ENCODE peak calls at places on chromosomes 4 and X, in six cellular contexts. K, J, Z, G, Y and A are unnamed samples. For H3K9me3, the result is how much of the 10 kb centered on the place peaks cover.

GRCh38 chr4:25457053-25457715 is 80.1 kb downstream of the ANAPC4 start:
- DNase-seq in K (no peak), G (no peak), Y (no peak), Z (no peak), J (no peak), A (no peak)

GRCh38 chrX:19440713-19441112 is 74.6 kb downstream of the MAP3K15 start:
- DNase-seq in J (no peak), K (no peak), Z (no peak), Y (no peak), G (no peak), A (no peak)

GRCh38 chr4:144646523-144647094 is 653 bp downstream of the HHIP start:
- DNase-seq in K (no peak), Z (peak), G (no peak), J (no peak), Y (peak), A (no peak)

GRCh38 chr4:176539091-176539784 is 219.5 kb downstream of the SPCS3 start:
- DNase-seq in J (no peak), Y (no peak), Z (no peak), K (no peak), G (no peak), A (no peak)

GRCh38 chr4:54484361-54484760 is 173.4 kb upstream of the KIT start:
- DNase-seq in Z (no peak), J (no peak), Y (no peak), K (no peak), G (no peak), A (no peak)

GRCh38 chr4:153127773-153128494 is 76.3 kb upstream of the TRIM2 start:
- DNase-seq in J (peak), G (peak), Z (peak), K (peak), Y (peak), A (peak)

GRCh38 chrX:10612215-10612614 is 8.2 kb downstream of the MID1 start:
- DNase-seq in K (no peak), J (no peak), Z (no peak), G (no peak), Y (no peak), A (no peak)

GRCh38 chr4:89284828-89285227 is 22.8 kb downstream of the GPRIN3 start:
- DNase-seq in J (no peak), Z (no peak), G (peak), K (no peak), Y (no peak), A (no peak)

GRCh38 chr4:174739576-174739975 is 89.5 kb downstream of the GLRA3 start:
- DNase-seq in J (no peak), Z (no peak), Y (no peak), K (no peak), G (no peak), A (no peak)

GRCh38 chr4:122604146-122604545 is 16.7 kb downstream of the IL21 start:
- DNase-seq in J (no peak), Z (no peak), G (no peak), K (no peak), Y (no peak), A (no peak)

GRCh38 chr4:185134176-185134869 is 8.7 kb upstream of the SLC25A4 start:
- DNase-seq in G (peak), K (no peak), J (no peak), Y (no peak), Z (no peak), A (no peak)

GRCh38 chrX:22134681-22135080 is 102.6 kb downstream of the PHEX start:
- DNase-seq in J (no peak), G (peak), K (no peak), Z (no peak), Y (no peak), A (no peak)

GRCh38 chr4:93888308-93888707 is 59.8 kb downstream of the ATOH1 start:
- DNase-seq in G (no peak), J (no peak), Y (no peak), Z (no peak), K (no peak), A (no peak)

GRCh38 chr4:14111730-14112171 is 484.2 kb upstream of the BOD1L1 start:
- DNase-seq in Y (no peak), J (no peak), K (no peak), G (peak), Z (no peak), A (no peak)

GRCh38 chr4:124936427-124936826 is 223.9 kb upstream of the ANKRD50 start:
- DNase-seq in Z (no peak), J (no peak), K (no peak), Y (no peak), G (no peak), A (no peak)

GRCh38 chr4:17639136-17639535 is 24.7 kb downstream of the MED28 start:
- DNase-seq in Y (no peak), K (no peak), G (no peak), J (no peak), Z (no peak), A (no peak)

GRCh38 chr4:71009796-71010588 is 16.5 kb downstream of the DCK start:
- DNase-seq in J (no peak), K (no peak), Y (no peak), Z (no peak), G (peak), A (no peak)

GRCh38 chrX:63754141-63754859 is 30.7 kb downstream of the ARHGEF9 start:
- DNase-seq in Y (peak), Z (peak), G (no peak), J (no peak), K (peak), A (peak)

GRCh38 chr4:138348055-138348454 is 105.9 kb upstream of the SLC7A11 start:
- DNase-seq in Z (no peak), K (no peak), G (no peak), Y (no peak), J (no peak), A (no peak)

GRCh38 chr4:151808120-151808529 is 47.3 kb upstream of the GATB start:
- DNase-seq in G (no peak), K (no peak), Z (no peak), J (no peak), Y (no peak), A (no peak)

GRCh38 chrX:154334496-154334895 is 38.9 kb downstream of the TKTL1 start:
- DNase-seq in J (no peak), K (peak), G (no peak), Y (no peak), Z (no peak), A (no peak)

GRCh38 chrX:2360731-2361130 is 140.0 kb downstream of the DHRSX start:
- DNase-seq in Y (no peak), G (peak), J (no peak), Z (no peak), K (no peak), A (no peak)

GRCh38 chr4:152696764-152697250 is 17.0 kb upstream of the TMEM154 start:
- DNase-seq in K (no peak), Y (no peak), Z (no peak), G (no peak), J (peak), A (no peak)

GRCh38 chr4:102180080-102180479 is 165.2 kb downstream of the SLC39A8 start:
- DNase-seq in Z (no peak), J (no peak), K (no peak), Y (no peak), G (no peak), A (no peak)

GRCh38 chr4:150217192-150217591 is 138.9 kb downstream of the DCLK2 start:
- DNase-seq in K (no peak), Z (no peak), G (peak), Y (no peak), J (no peak), A (no peak)

GRCh38 chrX:100819534-100819836 is 706 bp upstream of the CSTF2 start:
- DNase-seq in G (no peak), Z (no peak), Y (peak), J (no peak), K (no peak), A (no peak)

GRCh38 chrX:9832811-9833210 is 46.6 kb downstream of the SHROOM2 start:
- DNase-seq in Y (no peak), Z (peak), K (no peak), J (no peak), G (no peak), A (no peak)

GRCh38 chrX:154013614-154014360 is 5.9 kb downstream of the IRAK1 start:
- DNase-seq in G (peak), K (no peak), Z (peak), J (no peak), Y (no peak), A (peak)

GRCh38 chr4:9921326-9921725 is 100.0 kb downstream of the SLC2A9 start:
- DNase-seq in Z (peak), Y (no peak), K (no peak), J (no peak), G (no peak), A (no peak)

GRCh38 chr4:52157641-52158316 is 106.7 kb downstream of the SPATA18 start:
- DNase-seq in J (peak), Z (no peak), Y (no peak), G (no peak), K (no peak), A (no peak)

GRCh38 chr4:76515975-76516853 is 81.2 kb downstream of the SHROOM3 start:
- DNase-seq in K (no peak), J (no peak), Z (no peak), Y (no peak), G (no peak), A (no peak)

GRCh38 chr4:108031427-108032083 is 41.9 kb downstream of the HADH start:
- DNase-seq in K (no peak), Y (no peak), G (no peak), J (no peak), Z (no peak), A (no peak)

GRCh38 chrX:40006025-40007017 is 91.4 kb downstream of the BCOR start:
- DNase-seq in Z (peak), J (no peak), G (no peak), K (no peak), Y (peak), A (no peak)

GRCh38 chrX:43436497-43436896 is 219.6 kb upstream of the MAOA start:
- DNase-seq in Y (no peak), K (no peak), J (no peak), G (no peak), Z (no peak), A (no peak)

GRCh38 chr4:152265149-152265621 is 270.7 kb downstream of the FBXW7 start:
- DNase-seq in Z (no peak), Y (no peak), J (no peak), K (no peak), G (peak), A (no peak)

GRCh38 chrX:7941390-7942042 is 14.3 kb upstream of the PNPLA4 start:
- DNase-seq in K (no peak), G (peak), Z (peak), J (no peak), Y (no peak), A (no peak)
- TF ChIP-seq CTCF in K (peak), G (peak), Z (peak), J (no peak), Y (no peak), A (no peak)

DNA sequence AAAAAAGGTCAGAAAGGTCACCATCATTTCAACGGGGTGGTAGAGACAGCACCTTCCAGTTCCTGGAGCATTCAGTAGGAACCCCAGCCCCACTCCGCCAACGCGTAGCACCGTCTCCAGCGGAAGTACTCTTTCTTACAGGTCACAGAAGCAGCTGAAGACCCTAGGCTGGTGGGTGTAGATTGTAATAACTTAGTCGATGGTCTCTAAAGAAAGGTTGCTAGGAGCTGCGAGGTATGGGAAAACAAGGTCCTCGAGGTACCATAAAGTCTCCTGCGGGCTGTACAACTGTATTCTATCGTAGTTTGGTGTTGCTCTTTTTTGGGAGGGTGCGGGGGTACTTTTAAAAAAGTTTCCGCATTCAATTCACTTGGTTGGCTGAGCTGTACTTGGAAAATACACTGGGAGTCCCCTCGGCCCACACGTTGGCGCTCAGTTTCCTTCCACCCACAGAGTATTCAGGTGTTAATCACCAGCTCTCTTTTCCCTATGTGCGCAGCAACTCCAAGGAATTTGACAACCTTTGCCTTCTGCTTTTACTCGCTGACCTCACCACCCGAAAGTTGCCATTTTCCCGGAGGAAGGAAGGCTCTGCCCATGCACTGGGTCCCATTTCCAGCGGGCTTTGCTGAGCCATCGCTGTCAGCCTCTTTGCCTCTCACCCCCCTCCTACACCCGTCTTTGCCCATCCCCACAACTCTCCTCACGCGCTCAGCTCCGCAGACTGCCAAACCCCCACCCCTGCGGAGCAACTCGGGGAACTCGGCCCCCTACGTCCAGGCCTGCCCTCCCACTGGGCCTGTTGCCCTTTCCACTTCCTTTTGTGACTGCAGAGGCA is 4.8 kb upstream of the SOX3 start:
- DNase-seq in G (no peak), Z (peak), J (no peak), Y (no peak), K (no peak), A (no peak)
- H3K9me3 ChIP-seq in G (under half), Z (under half), J (under half), Y (under half), K (under half), A (under half)

GRCh38 chrX:48559636-48560035 is 14.6 kb upstream of the RBM3 start:
- DNase-seq in Z (no peak), Y (no peak), G (no peak), K (no peak), J (no peak), A (no peak)

GRCh38 chrX:48560056-48560455 is 14.2 kb upstream of the RBM3 start:
- DNase-seq in K (no peak), G (no peak), J (no peak), Y (no peak), Z (no peak), A (no peak)

GRCh38 chrX:48560681-48561080 is 13.6 kb upstream of the RBM3 start:
- DNase-seq in Y (no peak), J (no peak), Z (no peak), K (no peak), G (no peak), A (no peak)

DNA sequence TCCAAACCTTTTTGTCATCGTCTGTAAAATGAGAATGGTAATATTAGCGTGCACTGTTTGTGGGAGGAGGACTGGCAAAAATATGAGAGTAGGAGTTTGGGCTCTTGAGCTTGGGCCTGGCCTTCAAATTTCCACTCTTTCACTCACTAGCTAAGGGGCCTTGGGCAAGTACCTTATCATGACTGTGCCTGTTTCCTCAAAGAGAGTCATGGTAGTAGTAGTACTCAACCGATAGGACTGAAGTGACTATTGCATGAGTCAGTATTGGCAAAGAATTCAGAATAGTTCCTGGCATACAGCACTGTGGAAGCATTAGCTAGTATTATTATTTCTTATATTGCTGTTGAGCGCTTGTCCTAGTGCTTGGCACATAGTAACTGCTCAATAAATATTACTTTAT is 16.0 kb upstream of the RBM3 start:
- DNase-seq in J (no peak), K (no peak), Z (no peak), G (peak), Y (no peak), A (no peak)
- H3K27ac ChIP-seq in J (no peak), K (no peak), Z (no peak), G (no peak), Y (no peak), A (no peak)

GRCh38 chrX:46036508-46036907 is 508.7 kb downstream of the ZNF674 start:
- DNase-seq in Y (no peak), Z (no peak), G (no peak), J (no peak), K (no peak), A (no peak)

GRCh38 chrX:46039526-46039925 is 505.7 kb downstream of the ZNF674 start:
- DNase-seq in K (no peak), Z (no peak), J (no peak), Y (no peak), G (no peak), A (no peak)

GRCh38 chrX:46034868-46035267 is 510.4 kb downstream of the ZNF674 start:
- DNase-seq in Y (no peak), G (no peak), Z (no peak), J (no peak), K (no peak), A (no peak)

GRCh38 chrX:46044486-46044885 is 500.7 kb downstream of the ZNF674 start:
- DNase-seq in J (no peak), G (no peak), Z (no peak), Y (no peak), K (no peak), A (no peak)

GRCh38 chrX:46040001-46040400 is 505.2 kb downstream of the ZNF674 start:
- DNase-seq in G (no peak), K (no peak), J (no peak), Y (no peak), Z (no peak), A (no peak)
- TF ChIP-seq CTCF in G (no peak), K (no peak), J (no peak), Y (no peak), Z (no peak), A (no peak)

DNA sequence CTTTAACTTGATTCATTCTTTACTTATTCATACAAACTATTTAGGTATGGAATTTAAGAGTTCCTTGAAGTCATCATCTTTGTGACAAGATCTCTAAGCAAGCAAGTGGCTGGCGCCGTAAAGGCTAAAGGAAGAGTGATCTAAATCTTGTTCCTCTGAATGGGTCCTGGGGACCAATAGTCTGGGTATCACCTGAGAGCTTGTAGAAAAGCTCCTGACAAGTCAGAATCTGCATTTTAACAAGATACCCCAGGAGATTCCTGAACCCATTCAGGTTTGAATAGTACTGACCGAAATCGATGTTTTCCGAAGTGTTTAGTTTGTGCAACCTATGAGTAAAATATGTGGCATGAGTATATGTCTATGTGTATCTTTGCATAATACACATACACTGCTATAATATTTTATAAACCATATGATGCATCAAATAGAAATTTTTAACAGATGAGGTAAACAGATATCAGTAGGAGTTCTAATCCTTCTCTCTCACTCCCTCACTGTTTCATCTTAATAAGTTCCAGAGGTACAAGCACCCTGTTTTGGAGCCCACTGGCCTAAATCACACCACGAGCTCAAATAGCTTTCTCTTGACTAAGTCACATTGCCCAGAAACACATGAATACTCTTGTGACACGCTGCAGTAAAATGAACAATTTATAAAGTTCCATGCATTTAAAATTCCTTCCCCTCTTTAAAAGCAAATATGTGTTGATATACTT is 170.0 kb downstream of the RELL1 start:
- DNase-seq in G (no peak), K (no peak), Z (no peak), J (no peak), Y (no peak), A (no peak)
- H3K9me3 ChIP-seq in G (under half), K (under half), Z (under half), J (under half), Y (under half), A (under half)

GRCh38 chr4:34183916-34184315 is 2060.4 kb downstream of the ARAP2 start:
- DNase-seq in G (no peak), Y (no peak), Z (no peak), J (no peak), K (no peak), A (no peak)

GRCh38 chr4:34182346-34182745 is 2062.0 kb downstream of the ARAP2 start:
- DNase-seq in Y (no peak), J (no peak), Z (no peak), K (no peak), G (peak), A (no peak)

GRCh38 chr4:34178476-34178875 is 2065.8 kb downstream of the ARAP2 start:
- DNase-seq in Z (no peak), G (no peak), Y (no peak), K (no peak), J (no peak), A (no peak)

GRCh38 chr4:34181311-34181808 is 2063.0 kb downstream of the ARAP2 start:
- DNase-seq in K (no peak), Y (no peak), J (no peak), G (peak), Z (no peak), A (no peak)

GRCh38 chr4:34181891-34182290 is 2062.4 kb downstream of the ARAP2 start:
- DNase-seq in Y (no peak), G (peak), J (no peak), Z (no peak), K (no peak), A (no peak)
- H3K27ac ChIP-seq in Y (no peak), G (peak), J (no peak), Z (no peak), K (no peak), A (no peak)

DNA sequence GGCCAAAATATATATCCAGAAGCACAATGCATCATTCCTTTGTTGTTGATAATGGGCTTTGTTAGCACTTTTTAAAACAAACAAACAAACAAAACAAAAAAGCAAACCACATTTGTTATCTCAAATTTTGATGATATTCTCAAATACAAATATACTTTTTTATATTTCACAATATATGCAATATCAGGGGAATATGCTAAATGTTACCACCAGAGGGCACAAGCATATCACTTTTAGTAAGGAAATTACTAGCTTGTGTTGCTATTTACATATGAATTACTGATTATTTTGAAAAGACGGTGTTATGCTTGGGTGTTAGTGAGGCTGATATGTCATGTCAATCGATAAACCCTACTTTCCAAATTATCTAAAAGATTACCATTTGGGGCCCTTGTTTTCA is 29.1 kb downstream of the RIPPLY1 start:
- DNase-seq in Y (no peak), J (no peak), K (no peak), Z (no peak), G (peak), A (no peak)
- TF ChIP-seq CTCF in Y (peak), J (peak), K (peak), Z (peak), G (peak), A (peak)

GRCh38 chrX:26778320-26778888 is 562.4 kb downstream of the MAGEB5 start:
- DNase-seq in K (no peak), G (peak), Z (no peak), J (no peak), Y (no peak), A (no peak)

GRCh38 chrX:26788402-26788998 is 572.5 kb downstream of the MAGEB5 start:
- DNase-seq in Y (no peak), Z (no peak), J (no peak), K (no peak), G (no peak), A (no peak)

GRCh38 chrX:26783512-26784225 is 567.7 kb downstream of the MAGEB5 start:
- DNase-seq in J (no peak), Z (peak), G (peak), Y (no peak), K (no peak), A (no peak)
- H3K9me3 ChIP-seq in J (under half), Z (under half), G (under half), Y (under half), K (under half), A (under half)